ENCODE peak calls at places on chromosomes 12 and 14, in six cellular contexts. Q is stimulated activated CD8-positive, alpha-beta memory T cell treated with anti-CD3 and anti-CD28 coated beads, Interleukin-4, amount 100 ng/mL, for 4 hours; Y is NCI-H226; E is fibroblast of mammary gland; H is EL; B is occipital lobe. C is an unnamed sample.

GRCh38 chr12:108394196-108394595 is 55.1 kb upstream of the CMKLR1 start:
- DNase-seq in Q (no peak), Y (no peak), E (peak), H (no peak), B (no peak), C (no peak)

GRCh38 chr12:113049976-113050742 is 6.4 kb upstream of the DTX1 start:
- DNase-seq in Q (no peak), Y (peak), E (no peak), H (peak), B (no peak), C (no peak)

GRCh38 chr14:96559571-96559970 is 57.4 kb downstream of the PAPOLA start:
- DNase-seq in Q (no peak), Y (no peak), E (no peak), H (no peak), B (no peak), C (no peak)

GRCh38 chr14:38951451-38951850 is 151.6 kb downstream of the SEC23A start:
- DNase-seq in Q (no peak), Y (peak), E (peak), H (peak), B (no peak), C (peak)

GRCh38 chr12:110012137-110012536 is 12.9 kb downstream of the ANKRD13A start:
- DNase-seq in Q (no peak), Y (no peak), E (peak), H (no peak), B (no peak), C (no peak)

GRCh38 chr14:96400495-96400894 is 8.6 kb downstream of the AK7 start:
- DNase-seq in Q (no peak), Y (no peak), E (no peak), H (no peak), B (no peak), C (no peak)

GRCh38 chr14:30559638-30560071 is 697 bp downstream of the G2E3 start:
- DNase-seq in Q (no peak), Y (no peak), E (peak), H (peak), B (no peak), C (peak)

GRCh38 chr12:122793685-122794106 is 19.3 kb downstream of the CCDC62 start:
- DNase-seq in Q (no peak), Y (peak), E (peak), H (peak), B (no peak), C (peak)

GRCh38 chr12:94644141-94644575 is 6.2 kb downstream of the TMCC3 start:
- DNase-seq in Q (no peak), Y (peak), E (peak), H (peak), B (no peak), C (peak)

GRCh38 chr12:53223391-53224267 is 8.4 kb downstream of the RARG start:
- DNase-seq in Q (no peak), Y (no peak), E (peak), H (peak), B (no peak), C (peak)

GRCh38 chr12:51818567-51819300 is 29.8 kb downstream of the FIGNL2 start:
- DNase-seq in Q (no peak), Y (peak), E (peak), H (peak), B (no peak), C (peak)

GRCh38 chr14:22536853-22537338 is 52.1 kb downstream of the DAD1 start:
- DNase-seq in Q (peak), Y (peak), E (peak), H (peak), B (peak), C (peak)

GRCh38 chr12:90938451-90938850 is 16.5 kb downstream of the CCER1 start:
- DNase-seq in Q (no peak), Y (peak), E (peak), H (peak), B (no peak), C (peak)

GRCh38 chr14:99363051-99363450 is 91.1 kb upstream of the BCL11B start:
- DNase-seq in Q (no peak), Y (no peak), E (no peak), H (no peak), B (no peak), C (no peak)

GRCh38 chr14:33682746-33683145 is 268.1 kb downstream of the EGLN3 start:
- DNase-seq in Q (no peak), Y (peak), E (peak), H (peak), B (no peak), C (peak)

GRCh38 chr14:89841855-89842254 is 112.7 kb downstream of the EFCAB11 start:
- DNase-seq in Q (no peak), Y (no peak), E (no peak), H (no peak), B (no peak), C (no peak)

GRCh38 chr12:32444895-32445294 is 45.5 kb downstream of the FGD4 start:
- DNase-seq in Q (no peak), Y (peak), E (peak), H (peak), B (no peak), C (peak)

GRCh38 chr12:114636723-114637480 is 47.1 kb downstream of the TBX3 start:
- DNase-seq in Q (no peak), Y (no peak), E (peak), H (peak), B (no peak), C (peak)

GRCh38 chr14:102464006-102464405 is 45.6 kb downstream of the ANKRD9 start:
- DNase-seq in Q (no peak), Y (no peak), E (no peak), H (no peak), B (no peak), C (no peak)

GRCh38 chr12:40098406-40099145 is 7.3 kb downstream of the SLC2A13 start:
- DNase-seq in Q (no peak), Y (no peak), E (no peak), H (no peak), B (no peak), C (no peak)

GRCh38 chr12:12123209-12123608 is 52.5 kb downstream of the BCL2L14 start:
- DNase-seq in Q (no peak), Y (no peak), E (no peak), H (no peak), B (no peak), C (no peak)

GRCh38 chr12:27083861-27084271 is 1.5 kb upstream of the C12orf71 start:
- DNase-seq in Q (no peak), Y (no peak), E (peak), H (peak), B (peak), C (peak)

C was measured in IMR-90.